ENCODE peak calls at places on chromosomes 13 and 19, in five cellular contexts. I is aorta; X is keratinocyte; Q is CD8-positive, alpha-beta memory T cell; T is stomach. C is an unnamed sample. For H3K27me3 and H3K4me1, the result is how much of the 10 kb centered on the place peaks cover.

GRCh38 chr19:44308011-44308410 is 3.2 kb upstream of the ZNF235 start:
- DNase-seq in Q (no peak), I (no peak), T (no peak), X (no peak), C (no peak)

GRCh38 chr19:2528543-2529173 is 52.7 kb downstream of the GADD45B start:
- DNase-seq in Q (no peak), X (no peak), T (peak), I (no peak), C (peak)

GRCh38 chr19:14410054-14410774 is 8.9 kb downstream of the DDX39A start:
- DNase-seq in I (no peak), Q (peak), X (no peak), T (no peak), C (no peak)

GRCh38 chr19:50659318-50660082 is 10.3 kb downstream of the C19orf81 start:
- DNase-seq in X (no peak), Q (no peak), I (no peak), T (no peak), C (no peak)

GRCh38 chr19:2612619-2613249 is 89.8 kb downstream of the GNG7 start:
- DNase-seq in X (no peak), I (peak), T (no peak), Q (peak), C (no peak)

GRCh38 chr19:29819300-29819699 is 7.5 kb downstream of the CCNE1 start:
- DNase-seq in X (no peak), T (no peak), I (peak), Q (no peak), C (no peak)

GRCh38 chr19:38683393-38684077 is 36.1 kb downstream of the ACTN4 start:
- DNase-seq in T (peak), Q (peak), X (peak), I (peak), C (peak)

GRCh38 chr19:47247308-47247990 is 8.9 kb upstream of the CCDC9 start:
- DNase-seq in X (no peak), Q (peak), I (peak), T (peak), C (peak)

GRCh38 chr19:3860499-3860898 is 8.3 kb downstream of the ZFR2 start:
- DNase-seq in T (no peak), X (no peak), I (no peak), Q (no peak), C (no peak)

GRCh38 chr19:3867971-3868769 is 668 bp downstream of the ZFR2 start:
- DNase-seq in X (no peak), I (no peak), Q (no peak), T (no peak), C (no peak)

GRCh38 chr19:3862826-3863500 is 5.9 kb downstream of the ZFR2 start:
- DNase-seq in T (no peak), X (no peak), Q (no peak), I (no peak), C (no peak)

GRCh38 chr19:3866798-3867638 is 1.8 kb downstream of the ZFR2 start:
- DNase-seq in Q (no peak), I (no peak), X (no peak), T (no peak), C (no peak)

DNA sequence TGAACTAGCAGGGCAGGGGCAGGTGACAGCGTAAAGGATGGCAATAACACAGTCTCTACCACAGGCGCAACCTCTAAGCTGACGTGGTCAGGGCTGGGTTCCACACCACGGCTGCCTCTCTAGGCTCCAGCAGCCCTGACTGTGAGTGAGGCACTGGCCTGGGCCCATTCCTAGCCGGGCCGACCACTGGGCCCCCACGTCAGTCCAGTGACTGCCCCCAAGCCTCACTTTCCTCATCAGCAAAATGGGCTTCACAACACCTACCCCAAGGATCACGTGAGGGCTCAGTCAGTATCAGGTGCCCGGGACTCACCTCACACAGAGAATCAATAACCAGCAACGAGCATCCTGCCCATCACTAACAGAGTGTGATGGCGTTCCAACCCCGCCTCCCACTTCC is 5.2 kb downstream of the ZFR2 start:
- DNase-seq in T (no peak), I (no peak), X (no peak), Q (no peak), C (no peak)
- H3K27me3 ChIP-seq in T (under half), I (under half), X (half or more), Q (under half), C (under half)

GRCh38 chr13:98496966-98497365 is 79.9 kb downstream of the STK24 start:
- DNase-seq in Q (no peak), X (no peak), T (no peak), I (no peak), C (no peak)
- H3K4me3 ChIP-seq in Q (no peak), X (no peak), T (no peak), I (no peak), C (no peak)

GRCh38 chr19:34974631-34975030 is 10.6 kb upstream of the ZNF792 start:
- DNase-seq in I (no peak), X (no peak), Q (no peak), T (no peak), C (no peak)

GRCh38 chr19:34964598-34964997 is 569 bp upstream of the ZNF792 start:
- DNase-seq in T (no peak), X (no peak), I (no peak), Q (no peak), C (no peak)

GRCh38 chr19:34967551-34967950 is 3.5 kb upstream of the ZNF792 start:
- DNase-seq in I (no peak), Q (no peak), X (no peak), T (no peak), C (no peak)

GRCh38 chr19:34972163-34972705 is 8.2 kb upstream of the ZNF792 start:
- DNase-seq in X (no peak), T (no peak), I (no peak), Q (no peak), C (no peak)

GRCh38 chr19:34969721-34970120 is 5.7 kb upstream of the ZNF792 start:
- DNase-seq in I (no peak), X (no peak), Q (no peak), T (no peak), C (no peak)
- H3K4me1 ChIP-seq in I (under half), X (under half), Q (under half), T (under half), C (under half)

GRCh38 chr13:32033744-32034143 is 2.2 kb downstream of the FRY start:
- DNase-seq in X (no peak), Q (no peak), T (no peak), I (no peak), C (no peak)
- H3K27me3 ChIP-seq in X (under half), Q (under half), T (under half), I (under half), C (under half)

GRCh38 chr13:69389899-69390298 is 717.7 kb upstream of the ATXN8OS start:
- DNase-seq in T (no peak), I (no peak), X (no peak), Q (no peak), C (no peak)
- H3K4me3 ChIP-seq in T (no peak), I (no peak), X (no peak), Q (no peak), C (no peak)

DNA sequence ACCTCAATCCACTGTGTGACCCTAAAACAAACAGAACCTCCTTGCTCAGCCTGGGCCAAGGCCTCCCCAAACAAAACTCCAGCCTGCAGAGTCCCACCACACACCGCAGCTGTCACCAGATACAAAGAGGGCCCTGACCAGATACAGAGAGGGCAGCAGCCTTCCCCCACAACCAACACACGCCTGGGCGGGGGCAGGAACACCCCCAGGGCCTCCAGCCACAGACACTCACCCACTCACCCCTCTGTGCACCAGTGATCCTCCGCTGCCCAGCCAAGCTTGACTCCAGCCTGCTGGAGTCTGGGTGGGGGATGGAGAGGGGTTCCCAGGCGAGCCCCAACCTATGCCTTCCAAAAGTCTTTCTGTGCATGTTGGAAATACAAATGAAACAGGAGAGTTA is 5.9 kb upstream of the CIRBP start:
- DNase-seq in T (no peak), I (no peak), X (no peak), Q (no peak), C (no peak)
- H3K4me1 ChIP-seq in T (half or more), I (under half), X (half or more), Q (half or more), C (under half)

GRCh38 chr13:97798171-97798821 is 155.2 kb upstream of the IPO5 start:
- DNase-seq in I (no peak), Q (no peak), T (no peak), X (no peak), C (no peak)
- H3K27me3 ChIP-seq in I (under half), Q (under half), T (under half), X (under half), C (under half)

DNA sequence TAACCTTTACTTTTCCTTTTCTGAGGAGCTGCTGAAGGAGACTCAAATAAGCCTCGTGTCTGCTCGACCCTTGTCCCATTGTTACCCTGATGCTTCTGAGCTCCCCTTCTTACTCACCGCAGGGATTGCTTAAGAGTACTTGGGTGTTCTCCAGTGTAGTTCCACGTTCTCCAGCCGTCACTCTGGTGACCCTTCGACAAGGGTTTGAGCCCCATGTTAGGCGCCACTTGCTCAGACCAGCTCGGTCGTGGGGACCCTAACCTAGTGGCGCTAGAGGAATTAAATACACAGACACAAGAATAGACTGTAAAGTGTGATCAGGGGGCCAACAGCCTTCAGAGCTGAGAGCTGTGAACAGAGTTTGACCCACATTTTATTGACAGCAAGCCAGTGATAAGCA is 10.3 kb downstream of the ZNF480 start:
- DNase-seq in T (no peak), Q (no peak), I (no peak), X (no peak), C (no peak)
- H3K4me3 ChIP-seq in T (no peak), Q (no peak), I (no peak), X (no peak), C (no peak)

GRCh38 chr13:21015284-21015683 is 46.1 kb downstream of the LATS2 start:
- DNase-seq in Q (no peak), X (no peak), T (no peak), I (no peak), C (no peak)

GRCh38 chr13:21014666-21015170 is 46.7 kb downstream of the LATS2 start:
- DNase-seq in I (no peak), X (no peak), T (no peak), Q (no peak), C (no peak)

GRCh38 chr13:21012841-21013681 is 48.3 kb downstream of the LATS2 start:
- DNase-seq in I (no peak), T (no peak), X (no peak), Q (no peak), C (no peak)

GRCh38 chr13:21013682-21014038 is 47.7 kb downstream of the LATS2 start:
- DNase-seq in Q (no peak), I (no peak), T (no peak), X (no peak), C (no peak)

DNA sequence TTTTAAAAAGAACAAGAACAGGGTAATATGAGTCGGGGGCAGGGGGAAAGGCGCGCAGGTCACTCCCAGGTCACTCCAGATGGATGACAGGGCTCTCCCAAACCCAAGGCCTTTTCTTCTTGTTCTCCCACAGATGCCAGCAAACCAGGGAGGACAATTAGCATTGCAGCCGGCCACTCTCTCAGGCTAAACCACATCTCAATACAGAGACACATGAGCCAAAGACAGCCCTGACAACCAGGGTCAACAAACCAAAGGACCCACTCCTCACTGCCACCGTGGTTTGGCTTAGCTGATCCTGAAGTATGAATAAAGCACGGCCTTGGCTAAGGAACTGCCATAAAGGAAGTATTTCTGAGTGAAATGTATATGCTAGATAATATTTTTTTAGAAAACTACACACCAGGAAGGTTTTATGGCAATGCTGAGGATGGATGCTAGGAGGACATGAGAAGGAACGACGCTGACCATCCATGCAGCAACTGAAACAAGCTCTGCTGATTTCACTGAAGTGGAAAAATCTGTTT is 47.2 kb downstream of the LATS2 start:
- DNase-seq in Q (no peak), I (no peak), T (no peak), X (no peak), C (no peak)
- H3K4me1 ChIP-seq in Q (under half), I (under half), T (under half), X (under half), C (under half)

DNA sequence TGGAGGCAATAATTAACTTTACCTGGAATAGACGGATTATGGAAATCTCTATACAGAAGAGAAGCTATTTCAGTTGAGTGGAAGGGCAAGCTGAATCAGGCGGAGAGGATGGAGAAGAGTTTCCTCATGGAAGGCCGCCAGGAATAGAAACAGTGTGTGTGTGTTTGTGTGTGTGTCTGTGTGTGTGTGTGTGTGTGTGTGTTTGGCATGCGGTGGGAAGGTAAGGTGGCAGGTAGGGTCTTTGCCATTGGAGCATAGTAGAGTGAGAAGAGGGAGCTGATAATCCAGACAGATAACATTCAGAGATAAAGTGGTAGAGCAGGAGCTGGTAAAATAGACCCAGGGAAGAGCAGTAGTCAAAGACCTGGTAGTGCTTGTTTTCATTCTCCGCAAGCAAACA is 9.2 kb upstream of the HS6ST3 start:
- DNase-seq in T (no peak), Q (no peak), I (no peak), X (no peak), C (no peak)
- H3K27me3 ChIP-seq in T (under half), Q (under half), I (under half), X (under half), C (under half)